ENCODE peak calls at places on chromosomes 4 and X, in ten cellular contexts. Y, G, A, W, C, I, O, H, U and Q are unnamed samples.

GRCh38 chr4:121252224-121252806 is 88.2 kb upstream of the TNIP3 start:
- DNase-seq in A (peak; percentile 80), Y (peak; percentile 66), O (no peak), I (peak; percentile 52), W (no peak), H (no peak), C (peak; percentile 72), G (no peak), U (peak; percentile 62), Q (peak; percentile 35)

GRCh38 chr4:82268050-82268825 is 105.6 kb downstream of the HNRNPD start:
- DNase-seq in C (no peak), A (peak; percentile 70), O (no peak), G (no peak), W (peak; percentile 63), Y (peak; percentile 44), H (no peak), U (peak; percentile 60), I (peak; percentile 40), Q (no peak)

GRCh38 chr4:5992171-5993062 is 25.8 kb downstream of the C4orf50 start:
- DNase-seq in A (no peak), I (no peak), W (no peak), O (no peak), H (no peak), U (no peak), G (no peak), Y (no peak), C (no peak), Q (no peak)

GRCh38 chr4:143771269-143771668 is 70.8 kb upstream of the FREM3 start:
- DNase-seq in W (no peak), C (no peak), A (no peak), H (no peak), G (no peak), U (no peak), I (no peak), O (no peak), Y (no peak), Q (no peak)

GRCh38 chr4:95095352-95095974 is 337.7 kb downstream of the BMPR1B start:
- DNase-seq in A (peak; percentile 76), U (no peak), O (no peak), W (no peak), I (peak; percentile 24), Y (no peak), C (no peak), H (no peak), G (no peak), Q (no peak)

GRCh38 chrX:32155044-32155638 is 1056.2 kb downstream of the DMD start:
- DNase-seq in W (no peak), A (no peak), H (no peak), O (no peak), Y (no peak), G (no peak), U (peak; percentile 24), I (no peak), C (no peak), Q (no peak)

GRCh38 chrX:24465524-24465850 is 401 bp downstream of the PDK3 start:
- DNase-seq in Y (no peak), W (no peak), I (no peak), C (no peak), G (no peak), U (no peak), H (no peak), A (no peak), O (no peak), Q (no peak)

GRCh38 chr4:25180524-25181131 is 20.4 kb upstream of the SEPSECS start:
- DNase-seq in C (no peak), I (peak; percentile 27), G (no peak), A (peak; percentile 62), U (peak; percentile 17), W (no peak), Y (no peak), O (no peak), H (no peak), Q (no peak)

GRCh38 chrX:123731987-123732678 is 719 bp downstream of the THOC2 start:
- DNase-seq in U (peak; percentile 60), A (peak; percentile 34), O (no peak), W (no peak), H (no peak), C (no peak), Y (peak; percentile 2), G (no peak), I (no peak), Q (no peak)

GRCh38 chrX:120428309-120428708 is 40.8 kb downstream of the LAMP2 start:
- DNase-seq in G (no peak), U (no peak), W (no peak), H (no peak), C (no peak), O (no peak), A (peak; percentile 6), I (no peak), Y (no peak), Q (no peak)

GRCh38 chr4:44535981-44536380 is 87.4 kb upstream of the KCTD8 start:
- DNase-seq in H (no peak), G (no peak), A (no peak), I (no peak), Y (no peak), W (no peak), U (no peak), O (no peak), C (no peak), Q (no peak)

GRCh38 chr4:133929540-133929939 is 272.0 kb downstream of the PABPC4L start:
- DNase-seq in A (no peak), H (no peak), O (no peak), Y (no peak), G (no peak), I (no peak), U (no peak), C (no peak), W (no peak), Q (no peak)

GRCh38 chr4:1337376-1337831 is 9.6 kb upstream of the UVSSA start:
- DNase-seq in Y (no peak), A (no peak), C (no peak), W (no peak), I (no peak), O (no peak), U (no peak), G (peak; percentile 18), H (peak; percentile 59), Q (no peak)